ENCODE peak calls at places on chromosome X, in eight cellular contexts. One of them, this sample, is unnamed. For H3K9me3, the result is how much of the 10 kb centered on the place peaks cover.

GRCh38 chrX:139201924-139202323 is 328.6 kb upstream of the F9 start:
- DNase-seq in stomach: no peak
- DNase-seq in left ventricle myocardium inferior: no peak
- DNase-seq in keratinocyte: no peak
- DNase-seq in CD4-positive, alpha-beta T cell: no peak
- DNase-seq in lower lobe of right lung: no peak
- DNase-seq in transverse colon: no peak
- DNase-seq in IMR-90: no peak
- DNase-seq in this sample: no peak

GRCh38 chrX:72716766-72717165 is 2.7 kb upstream of the PHKA1 start:
- DNase-seq in stomach: no peak
- DNase-seq in left ventricle myocardium inferior: no peak
- DNase-seq in keratinocyte: no peak
- DNase-seq in CD4-positive, alpha-beta T cell: no peak
- DNase-seq in lower lobe of right lung: no peak
- DNase-seq in transverse colon: no peak
- DNase-seq in IMR-90: peak
- DNase-seq in this sample: no peak

GRCh38 chrX:118459494-118459893 is 36.1 kb upstream of the DOCK11 start:
- DNase-seq in stomach: no peak
- DNase-seq in left ventricle myocardium inferior: no peak
- DNase-seq in keratinocyte: no peak
- DNase-seq in CD4-positive, alpha-beta T cell: no peak
- DNase-seq in lower lobe of right lung: no peak
- DNase-seq in transverse colon: no peak
- DNase-seq in IMR-90: peak
- DNase-seq in this sample: no peak

GRCh38 chrX:50707376-50707775 is 106.6 kb downstream of the SHROOM4 start:
- DNase-seq in stomach: no peak
- DNase-seq in left ventricle myocardium inferior: no peak
- DNase-seq in keratinocyte: no peak
- DNase-seq in CD4-positive, alpha-beta T cell: no peak
- DNase-seq in lower lobe of right lung: no peak
- DNase-seq in transverse colon: peak
- DNase-seq in IMR-90: no peak
- DNase-seq in this sample: peak

GRCh38 chrX:81489987-81490386 is 288.1 kb downstream of the SH3BGRL start:
- DNase-seq in stomach: no peak
- DNase-seq in left ventricle myocardium inferior: no peak
- DNase-seq in keratinocyte: no peak
- DNase-seq in CD4-positive, alpha-beta T cell: no peak
- DNase-seq in lower lobe of right lung: no peak
- DNase-seq in transverse colon: no peak
- DNase-seq in IMR-90: no peak
- DNase-seq in this sample: no peak

GRCh38 chrX:40476958-40477357 is 103.8 kb upstream of the ATP6AP2 start:
- DNase-seq in stomach: no peak
- DNase-seq in left ventricle myocardium inferior: no peak
- DNase-seq in keratinocyte: no peak
- DNase-seq in CD4-positive, alpha-beta T cell: no peak
- DNase-seq in lower lobe of right lung: no peak
- DNase-seq in transverse colon: no peak
- DNase-seq in IMR-90: no peak
- DNase-seq in this sample: no peak

GRCh38 chrX:133670394-133670793 is 255.1 kb upstream of the GPC4 start:
- DNase-seq in stomach: no peak
- DNase-seq in left ventricle myocardium inferior: no peak
- DNase-seq in keratinocyte: no peak
- DNase-seq in CD4-positive, alpha-beta T cell: no peak
- DNase-seq in lower lobe of right lung: no peak
- DNase-seq in transverse colon: no peak
- DNase-seq in IMR-90: peak
- DNase-seq in this sample: no peak

GRCh38 chrX:148885203-148885602 is 384.8 kb downstream of the AFF2 start:
- DNase-seq in stomach: no peak
- DNase-seq in left ventricle myocardium inferior: no peak
- DNase-seq in keratinocyte: no peak
- DNase-seq in CD4-positive, alpha-beta T cell: no peak
- DNase-seq in lower lobe of right lung: no peak
- DNase-seq in transverse colon: no peak
- DNase-seq in IMR-90: no peak
- DNase-seq in this sample: no peak

GRCh38 chrX:114798902-114799301 is 215.0 kb downstream of the HTR2C start:
- DNase-seq in stomach: no peak
- DNase-seq in left ventricle myocardium inferior: no peak
- DNase-seq in keratinocyte: no peak
- DNase-seq in CD4-positive, alpha-beta T cell: no peak
- DNase-seq in lower lobe of right lung: no peak
- DNase-seq in transverse colon: no peak
- DNase-seq in IMR-90: no peak
- DNase-seq in this sample: no peak

GRCh38 chrX:153771261-153771681 is 7.2 kb downstream of the PLXNB3 start:
- DNase-seq in stomach: no peak
- DNase-seq in left ventricle myocardium inferior: no peak
- DNase-seq in keratinocyte: no peak
- DNase-seq in CD4-positive, alpha-beta T cell: no peak
- DNase-seq in lower lobe of right lung: no peak
- DNase-seq in transverse colon: no peak
- DNase-seq in IMR-90: no peak
- DNase-seq in this sample: no peak

GRCh38 chrX:108159028-108159670 is 67.6 kb downstream of the ATG4A start:
- DNase-seq in stomach: no peak
- DNase-seq in left ventricle myocardium inferior: no peak
- DNase-seq in keratinocyte: no peak
- DNase-seq in CD4-positive, alpha-beta T cell: no peak
- DNase-seq in lower lobe of right lung: no peak
- DNase-seq in transverse colon: no peak
- DNase-seq in IMR-90: no peak
- DNase-seq in this sample: no peak

GRCh38 chrX:39473812-39474211 is 623.9 kb downstream of the BCOR start:
- DNase-seq in stomach: no peak
- DNase-seq in left ventricle myocardium inferior: peak
- DNase-seq in keratinocyte: no peak
- DNase-seq in CD4-positive, alpha-beta T cell: no peak
- DNase-seq in lower lobe of right lung: no peak
- DNase-seq in transverse colon: no peak
- DNase-seq in IMR-90: no peak
- DNase-seq in this sample: no peak

GRCh38 chrX:26558719-26559386 is 342.9 kb downstream of the MAGEB5 start:
- DNase-seq in stomach: no peak
- DNase-seq in left ventricle myocardium inferior: no peak
- DNase-seq in keratinocyte: no peak
- DNase-seq in CD4-positive, alpha-beta T cell: no peak
- DNase-seq in lower lobe of right lung: no peak
- DNase-seq in transverse colon: no peak
- DNase-seq in IMR-90: no peak
- DNase-seq in this sample: no peak

GRCh38 chrX:138754861-138755260 is 43.3 kb upstream of the FGF13 start:
- DNase-seq in stomach: no peak
- DNase-seq in left ventricle myocardium inferior: no peak
- DNase-seq in keratinocyte: no peak
- DNase-seq in CD4-positive, alpha-beta T cell: no peak
- DNase-seq in lower lobe of right lung: no peak
- DNase-seq in transverse colon: no peak
- DNase-seq in IMR-90: no peak
- DNase-seq in this sample: no peak

GRCh38 chrX:18377802-18378201 is 23.3 kb upstream of the SCML2 start:
- DNase-seq in stomach: peak
- DNase-seq in left ventricle myocardium inferior: no peak
- DNase-seq in keratinocyte: no peak
- DNase-seq in CD4-positive, alpha-beta T cell: no peak
- DNase-seq in lower lobe of right lung: no peak
- DNase-seq in transverse colon: peak
- DNase-seq in IMR-90: peak
- DNase-seq in this sample: peak

GRCh38 chrX:76915836-76916235 is 488.3 kb downstream of the MAGEE1 start:
- DNase-seq in stomach: no peak
- DNase-seq in left ventricle myocardium inferior: no peak
- DNase-seq in keratinocyte: no peak
- DNase-seq in CD4-positive, alpha-beta T cell: no peak
- DNase-seq in lower lobe of right lung: no peak
- DNase-seq in transverse colon: no peak
- DNase-seq in IMR-90: no peak
- DNase-seq in this sample: no peak

GRCh38 chrX:43357741-43358140 is 298.4 kb upstream of the MAOA start:
- DNase-seq in stomach: no peak
- DNase-seq in left ventricle myocardium inferior: no peak
- DNase-seq in keratinocyte: no peak
- DNase-seq in CD4-positive, alpha-beta T cell: no peak
- DNase-seq in lower lobe of right lung: no peak
- DNase-seq in transverse colon: no peak
- DNase-seq in IMR-90: no peak
- DNase-seq in this sample: no peak

GRCh38 chrX:97882306-97882705 is 998.6 kb downstream of the RPA4 start:
- DNase-seq in stomach: no peak
- DNase-seq in left ventricle myocardium inferior: no peak
- DNase-seq in keratinocyte: no peak
- DNase-seq in CD4-positive, alpha-beta T cell: no peak
- DNase-seq in lower lobe of right lung: no peak
- DNase-seq in transverse colon: no peak
- DNase-seq in IMR-90: peak
- DNase-seq in this sample: no peak

GRCh38 chrX:147173586-147173985 is 359.0 kb upstream of the CXorf51A start:
- DNase-seq in stomach: no peak
- DNase-seq in left ventricle myocardium inferior: no peak
- DNase-seq in keratinocyte: no peak
- DNase-seq in CD4-positive, alpha-beta T cell: no peak
- DNase-seq in lower lobe of right lung: no peak
- DNase-seq in transverse colon: no peak
- DNase-seq in IMR-90: no peak
- DNase-seq in this sample: no peak

GRCh38 chrX:14039344-14039743 is 9.7 kb upstream of the GEMIN8 start:
- DNase-seq in stomach: peak
- DNase-seq in left ventricle myocardium inferior: no peak
- DNase-seq in keratinocyte: no peak
- DNase-seq in CD4-positive, alpha-beta T cell: peak
- DNase-seq in lower lobe of right lung: no peak
- DNase-seq in transverse colon: peak
- DNase-seq in IMR-90: peak
- DNase-seq in this sample: peak
- TF ChIP-seq CTCF in stomach: no peak
- TF ChIP-seq CTCF in left ventricle myocardium inferior: peak
- TF ChIP-seq CTCF in keratinocyte: peak
- TF ChIP-seq CTCF in CD4-positive, alpha-beta T cell: peak
- TF ChIP-seq CTCF in lower lobe of right lung: peak
- TF ChIP-seq CTCF in transverse colon: peak
- TF ChIP-seq CTCF in IMR-90: peak
- TF ChIP-seq CTCF in this sample: no peak

GRCh38 chrX:2220829-2221567 is 279.8 kb downstream of the DHRSX start:
- DNase-seq in stomach: no peak
- DNase-seq in left ventricle myocardium inferior: no peak
- DNase-seq in keratinocyte: no peak
- DNase-seq in CD4-positive, alpha-beta T cell: no peak
- DNase-seq in lower lobe of right lung: no peak
- DNase-seq in transverse colon: no peak
- DNase-seq in IMR-90: no peak
- DNase-seq in this sample: no peak
- H3K9me3 ChIP-seq in stomach: under half
- H3K9me3 ChIP-seq in left ventricle myocardium inferior: half or more
- H3K9me3 ChIP-seq in keratinocyte: under half
- H3K9me3 ChIP-seq in CD4-positive, alpha-beta T cell: half or more
- H3K9me3 ChIP-seq in lower lobe of right lung: under half
- H3K9me3 ChIP-seq in transverse colon: under half
- H3K9me3 ChIP-seq in IMR-90: under half
- H3K9me3 ChIP-seq in this sample: under half

GRCh38 chrX:84907324-84907946 is 96.2 kb upstream of the APOOL start:
- DNase-seq in stomach: no peak
- DNase-seq in left ventricle myocardium inferior: no peak
- DNase-seq in keratinocyte: no peak
- DNase-seq in CD4-positive, alpha-beta T cell: no peak
- DNase-seq in lower lobe of right lung: no peak
- DNase-seq in transverse colon: no peak
- DNase-seq in IMR-90: peak
- DNase-seq in this sample: no peak
- TF ChIP-seq CTCF in stomach: no peak
- TF ChIP-seq CTCF in left ventricle myocardium inferior: peak
- TF ChIP-seq CTCF in keratinocyte: no peak
- TF ChIP-seq CTCF in CD4-positive, alpha-beta T cell: no peak
- TF ChIP-seq CTCF in lower lobe of right lung: no peak
- TF ChIP-seq CTCF in transverse colon: peak
- TF ChIP-seq CTCF in IMR-90: peak
- TF ChIP-seq CTCF in this sample: no peak

GRCh38 chrX:53303195-53303594 is 21.8 kb upstream of the IQSEC2 start:
- DNase-seq in stomach: no peak
- DNase-seq in left ventricle myocardium inferior: no peak
- DNase-seq in keratinocyte: no peak
- DNase-seq in CD4-positive, alpha-beta T cell: no peak
- DNase-seq in lower lobe of right lung: no peak
- DNase-seq in transverse colon: no peak
- DNase-seq in IMR-90: no peak
- DNase-seq in this sample: no peak
- H3K9me3 ChIP-seq in stomach: under half
- H3K9me3 ChIP-seq in left ventricle myocardium inferior: under half
- H3K9me3 ChIP-seq in keratinocyte: under half
- H3K9me3 ChIP-seq in CD4-positive, alpha-beta T cell: under half
- H3K9me3 ChIP-seq in lower lobe of right lung: under half
- H3K9me3 ChIP-seq in transverse colon: under half
- H3K9me3 ChIP-seq in IMR-90: under half
- H3K9me3 ChIP-seq in this sample: under half